ENCODE peak calls at places on chromosomes 7 and 10, in eight cellular contexts. Z, I, U, V, E, M, J and B are unnamed samples.

GRCh38 chr7:122337011-122337410 is 32.5 kb upstream of the FEZF1 start:
- DNase-seq in Z (no peak), I (no peak), U (no peak), V (no peak), E (no peak), M (no peak), J (no peak), B (no peak)

GRCh38 chr7:65979583-65980477 is 2.2 kb downstream of the GUSB start:
- DNase-seq in Z (no peak), I (no peak), U (no peak), V (no peak), E (no peak), M (no peak), J (no peak), B (no peak)

GRCh38 chr7:111638048-111638447 is 75.8 kb upstream of the IMMP2L start:
- DNase-seq in Z (no peak), I (no peak), U (no peak), V (no peak), E (no peak), M (no peak), J (no peak), B (no peak)

GRCh38 chr10:132721725-132722124 is 64.2 kb downstream of the NKX6-2 start:
- DNase-seq in Z (no peak), I (no peak), U (no peak), V (peak), E (no peak), M (no peak), J (no peak), B (no peak)

GRCh38 chr10:59857049-59857448 is 49.3 kb downstream of the CCDC6 start:
- DNase-seq in Z (peak), I (no peak), U (no peak), V (no peak), E (no peak), M (no peak), J (no peak), B (no peak)

GRCh38 chr10:132102071-132102716 is 36.4 kb downstream of the JAKMIP3 start:
- DNase-seq in Z (no peak), I (no peak), U (no peak), V (no peak), E (no peak), M (no peak), J (no peak), B (no peak)

GRCh38 chr7:35908305-35909223 is 107.7 kb downstream of the SEPTIN7 start:
- DNase-seq in Z (no peak), I (no peak), U (no peak), V (no peak), E (no peak), M (peak), J (no peak), B (no peak)

GRCh38 chr10:11191673-11192072 is 174.0 kb downstream of the CELF2 start:
- DNase-seq in Z (no peak), I (no peak), U (no peak), V (no peak), E (no peak), M (no peak), J (no peak), B (no peak)

GRCh38 chr10:14405076-14406065 is 74.6 kb upstream of the FRMD4A start:
- DNase-seq in Z (peak), I (no peak), U (no peak), V (peak), E (no peak), M (no peak), J (no peak), B (no peak)

GRCh38 chr7:129438281-129438838 is 4.1 kb downstream of the STRIP2 start:
- DNase-seq in Z (no peak), I (no peak), U (no peak), V (no peak), E (no peak), M (no peak), J (no peak), B (no peak)

GRCh38 chr10:3749597-3750351 is 35.2 kb downstream of the KLF6 start:
- DNase-seq in Z (peak), I (no peak), U (no peak), V (peak), E (no peak), M (no peak), J (no peak), B (no peak)

GRCh38 chr7:42914009-42914725 is 2.3 kb upstream of the C7orf25 start:
- DNase-seq in Z (peak), I (no peak), U (no peak), V (peak), E (no peak), M (no peak), J (no peak), B (no peak)

GRCh38 chr10:67438605-67439258 is 257.3 kb downstream of the CTNNA3 start:
- DNase-seq in Z (no peak), I (peak), U (no peak), V (peak), E (no peak), M (no peak), J (no peak), B (no peak)

GRCh38 chr10:70331486-70332268 is 47.9 kb upstream of the NPFFR1 start:
- DNase-seq in Z (peak), I (peak), U (peak), V (peak), E (peak), M (peak), J (peak), B (peak)

GRCh38 chr7:108012499-108013430 is 9.8 kb upstream of the LAMB1 start:
- DNase-seq in Z (peak), I (peak), U (no peak), V (peak), E (no peak), M (no peak), J (peak), B (no peak)

GRCh38 chr7:103011650-103012049 is 62.9 kb downstream of the FBXL13 start:
- DNase-seq in Z (peak), I (no peak), U (no peak), V (no peak), E (no peak), M (no peak), J (peak), B (no peak)

GRCh38 chr10:78543026-78543748 is 509.5 kb downstream of the RPS24 start:
- DNase-seq in Z (no peak), I (no peak), U (no peak), V (no peak), E (no peak), M (no peak), J (no peak), B (no peak)
- TF ChIP-seq EZH2phosphoT487 in Z (no peak), I (no peak), U (no peak), V (no peak), E (no peak), M (no peak), J (no peak), B (no peak)

GRCh38 chr10:107614939-107615665 is 450.6 kb upstream of the SORCS1 start:
- DNase-seq in Z (peak), I (no peak), U (no peak), V (no peak), E (no peak), M (no peak), J (peak), B (no peak)

GRCh38 chr10:107616031-107616430 is 451.5 kb upstream of the SORCS1 start:
- DNase-seq in Z (peak), I (no peak), U (no peak), V (no peak), E (no peak), M (no peak), J (no peak), B (no peak)

GRCh38 chr10:107616463-107617131 is 452.1 kb upstream of the SORCS1 start:
- DNase-seq in Z (peak), I (no peak), U (no peak), V (no peak), E (no peak), M (no peak), J (no peak), B (no peak)

GRCh38 chr10:107611101-107611500 is 446.6 kb upstream of the SORCS1 start:
- DNase-seq in Z (peak), I (no peak), U (no peak), V (no peak), E (no peak), M (no peak), J (peak), B (no peak)
- TF ChIP-seq EZH2phosphoT487 in Z (no peak), I (no peak), U (no peak), V (no peak), E (no peak), M (no peak), J (no peak), B (no peak)

DNA sequence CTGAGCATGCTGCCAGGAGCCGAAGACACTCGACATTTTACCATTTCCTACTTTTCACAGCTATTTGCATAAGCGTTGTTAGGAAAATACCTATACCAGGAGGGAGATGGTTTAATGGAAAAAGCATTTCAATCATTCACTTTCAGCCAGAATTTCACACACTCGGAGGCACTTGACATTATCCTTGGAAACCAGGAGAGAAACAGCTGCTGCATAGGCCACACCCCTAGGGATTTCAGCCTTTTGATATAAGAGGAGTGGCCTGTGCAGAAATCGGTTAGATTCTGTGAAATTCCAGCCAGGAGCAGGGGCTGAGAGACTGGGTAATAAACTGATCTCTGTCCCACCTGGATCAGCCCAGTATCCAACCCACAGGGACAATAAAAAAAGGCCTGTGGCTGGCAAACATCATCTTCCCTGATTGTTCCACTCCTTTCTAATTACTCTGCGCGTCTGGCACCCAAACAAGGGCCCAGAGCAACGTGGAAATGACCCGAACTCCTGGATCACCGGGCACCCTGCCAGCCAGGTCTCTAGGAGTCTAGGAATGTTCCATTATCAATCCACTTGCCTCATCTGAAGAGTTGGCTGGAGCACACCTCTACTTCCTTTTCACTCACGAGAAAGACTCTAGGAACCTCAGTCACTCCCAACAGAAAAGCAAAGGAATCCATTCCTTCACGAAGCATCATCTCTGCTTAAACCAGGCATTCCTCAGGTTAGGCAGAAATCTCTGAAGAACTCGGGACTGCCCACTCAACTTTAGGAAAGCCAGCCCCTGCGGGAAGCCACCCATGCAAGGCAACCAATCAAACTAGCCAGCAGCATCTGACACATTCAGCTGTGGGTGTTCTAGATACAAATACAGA is 37.9 kb downstream of the ATXN7L1 start:
- DNase-seq in Z (peak), I (no peak), U (peak), V (no peak), E (no peak), M (peak), J (no peak), B (no peak)
- TF ChIP-seq EZH2phosphoT487 in Z (no peak), I (no peak), U (no peak), V (no peak), E (no peak), M (no peak), J (no peak), B (no peak)

GRCh38 chr10:96842896-96843723 is 11.0 kb downstream of the LCOR start:
- DNase-seq in Z (no peak), I (no peak), U (no peak), V (no peak), E (no peak), M (no peak), J (peak), B (no peak)
- TF ChIP-seq EZH2phosphoT487 in Z (no peak), I (no peak), U (no peak), V (no peak), E (no peak), M (no peak), J (no peak), B (no peak)

GRCh38 chr7:102728-103127 is 89.6 kb upstream of the FAM20C start:
- DNase-seq in Z (peak), I (no peak), U (no peak), V (no peak), E (no peak), M (no peak), J (no peak), B (no peak)

GRCh38 chr7:102377-102711 is 90.0 kb upstream of the FAM20C start:
- DNase-seq in Z (no peak), I (no peak), U (no peak), V (peak), E (no peak), M (no peak), J (no peak), B (no peak)

GRCh38 chr7:105002-105401 is 87.4 kb upstream of the FAM20C start:
- DNase-seq in Z (no peak), I (no peak), U (no peak), V (no peak), E (no peak), M (no peak), J (peak), B (no peak)

GRCh38 chr7:101146-101545 is 91.2 kb upstream of the FAM20C start:
- DNase-seq in Z (no peak), I (no peak), U (no peak), V (no peak), E (no peak), M (no peak), J (no peak), B (no peak)

GRCh38 chr7:101696-102376 is 90.5 kb upstream of the FAM20C start:
- DNase-seq in Z (peak), I (no peak), U (no peak), V (peak), E (no peak), M (no peak), J (peak), B (no peak)
- TF ChIP-seq EZH2phosphoT487 in Z (no peak), I (no peak), U (no peak), V (no peak), E (no peak), M (no peak), J (no peak), B (no peak)

GRCh38 chr10:36256905-36257304 is 614.8 kb upstream of the FZD8 start:
- DNase-seq in Z (peak), I (no peak), U (no peak), V (peak), E (no peak), M (no peak), J (peak), B (no peak)
- TF ChIP-seq EZH2phosphoT487 in Z (no peak), I (no peak), U (no peak), V (no peak), E (no peak), M (no peak), J (no peak), B (no peak)

GRCh38 chr10:76581685-76582084 is 1055.9 kb downstream of the KCNMA1 start:
- DNase-seq in Z (no peak), I (no peak), U (no peak), V (no peak), E (no peak), M (no peak), J (peak), B (no peak)

GRCh38 chr10:76582536-76582935 is 1055.1 kb downstream of the KCNMA1 start:
- DNase-seq in Z (peak), I (no peak), U (no peak), V (no peak), E (no peak), M (no peak), J (peak), B (no peak)

GRCh38 chr10:76583711-76584161 is 1053.9 kb downstream of the KCNMA1 start:
- DNase-seq in Z (peak), I (no peak), U (no peak), V (peak), E (no peak), M (peak), J (peak), B (no peak)
- TF ChIP-seq EZH2phosphoT487 in Z (peak), I (no peak), U (no peak), V (no peak), E (no peak), M (no peak), J (no peak), B (no peak)

GRCh38 chr7:28389504-28390385 is 22.6 kb upstream of the CREB5 start:
- DNase-seq in Z (peak), I (peak), U (peak), V (peak), E (peak), M (peak), J (peak), B (peak)

GRCh38 chr7:28400838-28401360 is 11.4 kb upstream of the CREB5 start:
- DNase-seq in Z (no peak), I (no peak), U (no peak), V (no peak), E (no peak), M (no peak), J (no peak), B (no peak)

GRCh38 chr7:28395806-28396205 is 16.5 kb upstream of the CREB5 start:
- DNase-seq in Z (peak), I (no peak), U (no peak), V (no peak), E (no peak), M (no peak), J (no peak), B (no peak)

GRCh38 chr7:28392289-28392688 is 20.0 kb upstream of the CREB5 start:
- DNase-seq in Z (no peak), I (no peak), U (no peak), V (no peak), E (no peak), M (no peak), J (no peak), B (no peak)

GRCh38 chr7:28395404-28395803 is 16.9 kb upstream of the CREB5 start:
- DNase-seq in Z (no peak), I (no peak), U (no peak), V (no peak), E (no peak), M (no peak), J (no peak), B (no peak)
- TF ChIP-seq EZH2phosphoT487 in Z (no peak), I (no peak), U (no peak), V (no peak), E (no peak), M (no peak), J (no peak), B (no peak)

GRCh38 chr7:116097365-116098009 is 66.9 kb upstream of the TFEC start:
- DNase-seq in Z (peak), I (no peak), U (no peak), V (no peak), E (no peak), M (no peak), J (peak), B (peak)
- TF ChIP-seq EZH2phosphoT487 in Z (no peak), I (no peak), U (no peak), V (no peak), E (no peak), M (no peak), J (no peak), B (no peak)

DNA sequence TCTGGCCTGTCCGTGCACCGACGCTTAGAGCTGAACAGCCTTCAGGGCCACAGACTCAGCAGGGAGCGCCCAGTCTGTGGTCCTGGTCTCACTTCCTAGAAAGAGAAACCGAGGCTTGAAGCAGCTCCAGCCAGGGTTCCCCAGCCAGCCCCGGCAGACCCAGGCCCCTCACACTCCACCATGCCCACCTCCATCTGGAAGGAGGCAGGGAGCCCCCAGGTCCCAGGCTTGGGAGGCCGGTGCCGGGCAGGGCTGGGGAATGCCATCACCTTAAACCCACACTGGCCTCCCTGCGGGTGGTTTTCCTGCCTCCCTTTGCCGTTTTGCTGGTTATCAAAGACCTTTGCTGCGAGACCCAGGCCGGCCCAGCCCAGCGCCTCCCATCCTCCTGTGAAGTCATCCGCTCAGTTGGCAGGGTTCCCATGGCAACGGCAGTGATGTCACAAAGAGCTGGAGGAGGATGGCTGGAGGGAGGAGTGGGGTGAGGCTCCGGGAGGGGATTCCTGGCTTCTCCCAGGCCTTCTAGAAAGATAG is 24.0 kb downstream of the ELFN1 start:
- DNase-seq in Z (peak), I (no peak), U (peak), V (peak), E (no peak), M (peak), J (peak), B (no peak)
- TF ChIP-seq EZH2phosphoT487 in Z (no peak), I (no peak), U (no peak), V (no peak), E (no peak), M (no peak), J (no peak), B (no peak)